ENCODE peak calls at places on chromosomes 2 and 18, in six cellular contexts. N, A, L, T, C and V are unnamed samples.

GRCh38 chr2:44753552-44754285 is 187.8 kb upstream of the SIX3 start:
- DNase-seq in N (peak; percentile 31), A (no peak), L (no peak), T (no peak), C (peak; percentile 85), V (no peak)

GRCh38 chr18:48662021-48662661 is 123.3 kb downstream of the CTIF start:
- DNase-seq in N (no peak), A (no peak), L (peak; percentile 58), T (peak; percentile 62), C (peak; percentile 69), V (peak; percentile 63)

GRCh38 chr2:100262043-100262442 is 60.3 kb downstream of the LONRF2 start:
- DNase-seq in N (no peak), A (no peak), L (no peak), T (no peak), C (no peak), V (no peak)

GRCh38 chr2:100135415-100135814 is 7.0 kb downstream of the AFF3 start:
- DNase-seq in N (no peak), A (no peak), L (no peak), T (no peak), C (no peak), V (no peak)

GRCh38 chr18:74895686-74896085 is 298.0 kb downstream of the ZNF407 start:
- DNase-seq in N (no peak), A (no peak), L (no peak), T (no peak), C (peak; percentile 9), V (peak; percentile 63)

GRCh38 chr2:157790780-157791179 is 85.3 kb downstream of the ACVR1 start:
- DNase-seq in N (no peak), A (no peak), L (no peak), T (peak; percentile 12), C (no peak), V (no peak)

GRCh38 chr2:218396688-218397501 is 2.8 kb upstream of the CTDSP1 start:
- DNase-seq in N (peak; percentile 75), A (peak; percentile 81), L (peak; percentile 67), T (peak; percentile 53), C (peak; percentile 79), V (peak; percentile 69)

GRCh38 chr2:182763311-182763912 is 47.4 kb downstream of the DNAJC10 start:
- DNase-seq in N (no peak), A (no peak), L (peak; percentile 90), T (peak; percentile 50), C (peak; percentile 22), V (peak; percentile 54)

GRCh38 chr2:121189011-121189410 is 96.0 kb downstream of the TFCP2L1 start:
- DNase-seq in N (no peak), A (no peak), L (no peak), T (no peak), C (no peak), V (no peak)

GRCh38 chr2:102439065-102439695 is 16.2 kb downstream of the IL18RAP start:
- DNase-seq in N (no peak), A (no peak), L (peak; percentile 13), T (peak; percentile 24), C (peak; percentile 25), V (peak; percentile 78)

GRCh38 chr18:13381907-13382682 is 163.5 kb downstream of the LDLRAD4 start:
- DNase-seq in N (peak; percentile 51), A (peak; percentile 55), L (peak; percentile 18), T (no peak), C (peak; percentile 86), V (peak; percentile 78)

GRCh38 chr2:180141600-180141999 is 134.5 kb upstream of the CWC22 start:
- DNase-seq in N (no peak), A (no peak), L (no peak), T (no peak), C (no peak), V (no peak)

GRCh38 chr18:8609711-8610441 is 639 bp downstream of the RAB12 start:
- DNase-seq in N (peak; percentile 32), A (no peak), L (peak; percentile 30), T (peak; percentile 48), C (peak; percentile 6), V (peak; percentile 63)

GRCh38 chr2:20225294-20226151 is 593 bp upstream of the SDC1 start:
- DNase-seq in N (peak; percentile 45), A (peak; percentile 88), L (peak; percentile 76), T (peak; percentile 76), C (peak; percentile 41), V (peak; percentile 64)

GRCh38 chr18:54801374-54801773 is 26.9 kb upstream of the RAB27B start:
- DNase-seq in N (no peak), A (no peak), L (no peak), T (no peak), C (no peak), V (no peak)

GRCh38 chr2:81589406-81589805 is 1284.9 kb upstream of the LRRTM1 start:
- DNase-seq in N (no peak), A (no peak), L (no peak), T (no peak), C (no peak), V (no peak)